ENCODE peak calls at places on chromosomes 6 and 20, in four cellular contexts. Y is HepG2, X is HCT116, E is K562. H is an unnamed sample.

GRCh38 chr6:149834513-149835481 is 29.4 kb downstream of the LRP11 start:
- DNase-seq in X (peak; percentile 72), E (peak; percentile 67), Y (peak; percentile 64), H (peak; percentile 62)

GRCh38 chr6:12196326-12196936 is 93.7 kb upstream of the EDN1 start:
- DNase-seq in Y (no peak), X (no peak), E (no peak), H (no peak)

GRCh38 chr6:15063253-15063853 is 182.5 kb upstream of the JARID2 start:
- DNase-seq in E (no peak), Y (peak; percentile 31), X (no peak), H (no peak)

GRCh38 chr6:28824793-28825731 is 98.7 kb downstream of the TRIM27 start:
- DNase-seq in X (no peak), Y (no peak), E (no peak), H (no peak)

GRCh38 chr6:36285187-36285612 is 15.3 kb downstream of the PNPLA1 start:
- DNase-seq in X (no peak), E (peak; percentile 52), Y (no peak), H (peak; percentile 94)

GRCh38 chr20:21109144-21109543 is 3.0 kb upstream of the LINC00237 start:
- DNase-seq in E (no peak), X (no peak), Y (peak; percentile 44), H (no peak)

GRCh38 chr20:56566621-56567020 is 33.6 kb downstream of the FAM209B start:
- DNase-seq in Y (peak; percentile 38), X (no peak), E (no peak), H (no peak)

GRCh38 chr6:135935951-135936601 is 84.6 kb downstream of the PDE7B start:
- DNase-seq in X (no peak), E (no peak), Y (no peak), H (no peak)

GRCh38 chr6:150038202-150038830 is 13.0 kb upstream of the RAET1L start:
- DNase-seq in E (no peak), X (no peak), Y (no peak), H (no peak)

GRCh38 chr6:34246563-34247391 is 2.0 kb downstream of the SMIM29 start:
- DNase-seq in E (peak; percentile 59), X (no peak), Y (peak; percentile 49), H (peak; percentile 83)

GRCh38 chr20:25399038-25399430 is 8.4 kb upstream of the ABHD12 start:
- DNase-seq in Y (peak; percentile 91), E (peak; percentile 21), X (peak; percentile 68), H (peak; percentile 68)

GRCh38 chr6:4776967-4777925 is 1.0 kb downstream of the CDYL start:
- DNase-seq in E (peak; percentile 68), X (no peak), Y (no peak), H (no peak)

GRCh38 chr6:155265843-155266535 is 2.2 kb downstream of the CLDN20 start:
- DNase-seq in Y (no peak), E (no peak), X (no peak), H (no peak)

GRCh38 chr6:14921878-14922277 is 324.0 kb upstream of the JARID2 start:
- DNase-seq in Y (no peak), E (no peak), X (no peak), H (no peak)

GRCh38 chr6:129207832-129208231 is 324.9 kb downstream of the LAMA2 start:
- DNase-seq in X (no peak), E (no peak), Y (no peak), H (no peak)

GRCh38 chr6:98670045-98670746 is 164.2 kb upstream of the POU3F2 start:
- DNase-seq in Y (peak; percentile 18), X (no peak), E (no peak), H (no peak)

GRCh38 chr6:85429346-85429745 is 20.5 kb upstream of the NT5E start:
- DNase-seq in Y (no peak), E (no peak), X (no peak), H (no peak)

GRCh38 chr6:13139119-13139518 is 189.2 kb downstream of the TBC1D7 start:
- DNase-seq in X (no peak), Y (no peak), E (no peak), H (no peak)

GRCh38 chr6:128069180-128069579 is 168.3 kb upstream of the THEMIS start:
- DNase-seq in X (no peak), Y (no peak), E (no peak), H (no peak)

GRCh38 chr6:168441434-168442391 is 729 bp downstream of the SMOC2 start:
- DNase-seq in X (no peak), Y (no peak), E (no peak), H (peak; percentile 57)

GRCh38 chr20:16695633-16696032 is 34.2 kb upstream of the SNRPB2 start:
- DNase-seq in X (no peak), E (no peak), Y (no peak), H (no peak)

GRCh38 chr6:81697564-81697963 is 54.9 kb downstream of the TENT5A start:
- DNase-seq in E (no peak), Y (peak; percentile 3), X (no peak), H (no peak)

GRCh38 chr6:62746968-62747367 is 460.9 kb upstream of the KHDRBS2 start:
- DNase-seq in Y (no peak), E (no peak), X (no peak), H (no peak)

GRCh38 chr6:166688901-166689300 is 61.9 kb upstream of the RPS6KA2 start:
- DNase-seq in Y (no peak), E (no peak), X (no peak), H (no peak)

GRCh38 chr20:31569163-31570020 is 35.7 kb upstream of the ID1 start:
- DNase-seq in E (peak; percentile 65), X (no peak), Y (peak; percentile 72), H (peak; percentile 70)

GRCh38 chr6:21270501-21271290 is 322.9 kb upstream of the SOX4 start:
- DNase-seq in X (no peak), Y (no peak), E (no peak), H (no peak)

GRCh38 chr6:150417247-150417646 is 48.4 kb downstream of the IYD start:
- DNase-seq in E (no peak), X (no peak), Y (no peak), H (no peak)

GRCh38 chr6:129340983-129341382 is 369.0 kb downstream of the ARHGAP18 start:
- DNase-seq in E (no peak), X (no peak), Y (no peak), H (no peak)

GRCh38 chr6:32945106-32945761 is 4.4 kb upstream of the HLA-DMB start:
- DNase-seq in Y (no peak), E (no peak), X (no peak), H (no peak)

GRCh38 chr20:59055302-59055701 is 12.7 kb upstream of the PRELID3B start:
- DNase-seq in Y (no peak), X (no peak), E (no peak), H (no peak)

GRCh38 chr6:128241221-128241620 is 279.2 kb downstream of the PTPRK start:
- DNase-seq in E (no peak), Y (no peak), X (no peak), H (no peak)

GRCh38 chr6:119495230-119495683 is 145.7 kb upstream of the MAN1A1 start:
- DNase-seq in Y (peak; percentile 2), X (no peak), E (no peak), H (peak; percentile 31)

GRCh38 chr20:62352402-62353288 is 14.5 kb downstream of the LAMA5 start:
- DNase-seq in E (no peak), Y (no peak), X (no peak), H (peak; percentile 92)

GRCh38 chr20:43379239-43379917 is 78.3 kb upstream of the SRSF6 start:
- DNase-seq in X (no peak), E (no peak), Y (peak; percentile 27), H (no peak)

GRCh38 chr20:24871429-24872213 is 77.4 kb upstream of the CST7 start:
- DNase-seq in X (no peak), Y (no peak), E (no peak), H (no peak)

GRCh38 chr20:24559114-24559513 is 89.7 kb downstream of the SYNDIG1 start:
- DNase-seq in X (no peak), E (no peak), Y (no peak), H (no peak)

DNA sequence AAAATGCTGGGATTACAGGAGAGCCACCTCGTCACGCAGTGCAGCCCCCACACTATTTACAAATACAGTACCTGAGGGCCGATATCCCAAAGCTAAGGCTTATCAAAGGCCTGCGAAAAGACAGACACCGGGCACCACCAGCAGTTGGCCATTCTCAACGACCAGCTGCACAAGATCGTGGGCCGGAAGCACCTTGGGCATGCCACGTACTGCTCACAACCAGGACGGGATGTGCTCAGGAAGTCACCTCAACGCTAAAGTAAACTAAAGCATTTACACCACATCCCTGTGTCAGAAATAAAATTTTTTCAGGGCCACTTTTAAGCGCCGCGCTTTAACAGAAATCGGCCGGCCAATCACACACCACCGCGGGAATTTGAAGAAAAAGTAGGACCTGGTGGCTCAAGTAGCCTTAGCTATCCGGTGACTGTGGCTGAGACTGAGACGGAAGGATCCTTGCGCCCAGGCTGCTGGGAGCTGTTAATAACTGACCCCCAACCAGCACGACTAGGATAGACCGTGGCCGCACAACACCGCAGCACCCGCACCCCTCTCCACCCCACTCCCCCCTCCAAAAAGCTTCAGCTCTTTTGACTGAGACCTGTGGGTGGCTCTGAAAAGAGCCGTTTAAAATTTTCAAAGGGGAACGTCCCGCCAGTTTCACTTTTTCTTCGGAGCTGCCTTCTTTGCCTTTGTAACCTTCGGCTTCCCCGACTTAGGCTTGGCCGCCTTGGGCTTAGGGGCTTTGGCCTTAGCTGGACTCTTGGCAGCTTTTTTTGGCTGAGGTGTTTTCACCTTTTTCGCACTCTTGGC is 131.2 kb upstream of the BTN3A2 start:
- DNase-seq in E (peak; percentile 65), X (no peak), Y (no peak), H (peak; percentile 40)
- TF ChIP-seq ELF1 in E (no peak), X (no peak), Y (no peak), H (no peak)

GRCh38 chr20:694496-694895 is 18.9 kb upstream of the SCRT2 start:
- DNase-seq in E (no peak), X (no peak), Y (no peak), H (no peak)
- TF ChIP-seq ELF1 in E (no peak), X (no peak), Y (no peak), H (no peak)

GRCh38 chr6:106060167-106060566 is 26.0 kb upstream of the PRDM1 start:
- DNase-seq in E (no peak), X (no peak), Y (no peak), H (no peak)

GRCh38 chr6:106064766-106065165 is 21.4 kb upstream of the PRDM1 start:
- DNase-seq in X (no peak), E (no peak), Y (no peak), H (no peak)

GRCh38 chr6:106066984-106067383 is 19.2 kb upstream of the PRDM1 start:
- DNase-seq in X (no peak), Y (no peak), E (no peak), H (no peak)

GRCh38 chr6:106064103-106064502 is 22.0 kb upstream of the PRDM1 start:
- DNase-seq in Y (no peak), E (no peak), X (no peak), H (no peak)

GRCh38 chr6:106063448-106063850 is 22.7 kb upstream of the PRDM1 start:
- DNase-seq in Y (no peak), E (no peak), X (no peak), H (no peak)
- TF ChIP-seq ELF1 in Y (no peak), E (no peak), X (no peak), H (no peak)

GRCh38 chr6:105482227-105482839 is 79.5 kb upstream of the PREP start:
- DNase-seq in X (no peak), E (no peak), Y (no peak), H (no peak)
- TF ChIP-seq ELF1 in X (no peak), E (no peak), Y (no peak), H (no peak)

H was measured in SK-N-SH.